ENCODE peak calls at places on chromosomes 1 and 21, in eight cellular contexts. H is T1000; P is activated T-helper 1 cell treated with anti-CD3 and anti-CD28 coated beads, Interleukin-12 subunit alpha, Interleukin-12 subunit beta, Interleukin-2, Interleukin-4 antibody, amounts not matched to agents 30 ng/mL and 10 ng/mL and 1 ng/mL, durations not matched to agents 14 hours and 24 hours and 36 hours; C is T follicular helper cell; R is AG04450; N is activated CD4-positive, alpha-beta T cell treated with anti-CD3 and anti-CD28 coated beads, Interleukin-2, amount 10 ng/mL, durations not matched to agents 7 days and 5 days; U is OCI-M1; Z is kidney glomerular epithelial cell. L is an unnamed sample.
A peak's percentile ranks its signal among the peaks of the same experiment; 100 is the strongest.

GRCh38 chr1:30731109-30731805 is 7.9 kb upstream of the MATN1 start:
- DNase-seq in H (no peak), P (no peak), C (no peak), R (no peak), N (no peak), U (no peak), Z (no peak), L (no peak)

GRCh38 chr1:234912541-234913312 is 215.9 kb downstream of the TOMM20 start:
- DNase-seq in H (no peak), P (no peak), C (no peak), R (no peak), N (no peak), U (no peak), Z (peak; percentile 48), L (no peak)

GRCh38 chr1:41450747-41451285 is 33.7 kb downstream of the EDN2 start:
- DNase-seq in H (no peak), P (no peak), C (no peak), R (no peak), N (no peak), U (no peak), Z (no peak), L (no peak)

GRCh38 chr1:221268295-221268694 is 389.1 kb downstream of the HLX start:
- DNase-seq in H (no peak), P (no peak), C (no peak), R (peak; percentile 70), N (no peak), U (no peak), Z (no peak), L (no peak)

GRCh38 chr1:29121951-29122661 is 1.6 kb downstream of the TMEM200B start:
- DNase-seq in H (no peak), P (no peak), C (no peak), R (no peak), N (no peak), U (no peak), Z (no peak), L (no peak)

GRCh38 chr1:5953386-5953785 is 38.8 kb downstream of the NPHP4 start:
- DNase-seq in H (no peak), P (no peak), C (no peak), R (no peak), N (no peak), U (no peak), Z (no peak), L (no peak)

GRCh38 chr21:35252831-35253230 is 203.7 kb upstream of the RUNX1 start:
- DNase-seq in H (no peak), P (no peak), C (no peak), R (no peak), N (no peak), U (no peak), Z (no peak), L (no peak)

GRCh38 chr21:16713331-16714114 is 799.3 kb upstream of the CXADR start:
- DNase-seq in H (no peak), P (no peak), C (no peak), R (no peak), N (no peak), U (no peak), Z (no peak), L (no peak)

GRCh38 chr1:184461321-184461720 is 74.5 kb downstream of the C1orf21 start:
- DNase-seq in H (no peak), P (no peak), C (no peak), R (no peak), N (no peak), U (no peak), Z (no peak), L (no peak)

GRCh38 chr1:206590025-206590834 is 22.0 kb downstream of the EIF2D start:
- DNase-seq in H (no peak), P (peak; percentile 70), C (no peak), R (no peak), N (peak; percentile 71), U (peak; percentile 93), Z (peak; percentile 12), L (no peak)

GRCh38 chr1:232335261-232335660 is 294.7 kb downstream of the SIPA1L2 start:
- DNase-seq in H (no peak), P (peak; percentile 1), C (no peak), R (no peak), N (peak; percentile 53), U (no peak), Z (no peak), L (no peak)

GRCh38 chr1:70764747-70765146 is 282.9 kb downstream of the PTGER3 start:
- DNase-seq in H (no peak), P (no peak), C (no peak), R (no peak), N (no peak), U (peak; percentile 37), Z (no peak), L (no peak)

GRCh38 chr1:174969977-174970376 is 29.8 kb upstream of the CACYBP start:
- DNase-seq in H (no peak), P (no peak), C (no peak), R (no peak), N (no peak), U (no peak), Z (no peak), L (no peak)

GRCh38 chr1:200861937-200862647 is 10.7 kb upstream of the GPR25 start:
- DNase-seq in H (no peak), P (no peak), C (no peak), R (no peak), N (no peak), U (peak; percentile 15), Z (no peak), L (no peak)

GRCh38 chr1:46569909-46570725 is 18.7 kb upstream of the KNCN start:
- DNase-seq in H (no peak), P (no peak), C (no peak), R (peak; percentile 8), N (no peak), U (no peak), Z (no peak), L (no peak)

GRCh38 chr1:91499904-91500755 is 521 bp upstream of the CDC7 start:
- DNase-seq in H (no peak), P (no peak), C (no peak), R (no peak), N (no peak), U (peak; percentile 85), Z (no peak), L (no peak)

GRCh38 chr21:43921602-43921978 is 56.6 kb downstream of the AGPAT3 start:
- DNase-seq in H (no peak), P (peak; percentile 9), C (peak; percentile 48), R (no peak), N (peak; percentile 59), U (no peak), Z (no peak), L (no peak)

GRCh38 chr1:231724876-231725647 is 98.5 kb downstream of the DISC1 start:
- DNase-seq in H (peak; percentile 48), P (peak; percentile 1), C (no peak), R (no peak), N (peak; percentile 21), U (peak; percentile 72), Z (peak; percentile 27), L (peak; percentile 9)

GRCh38 chr1:42940851-42941639 is 17.6 kb downstream of the SLC2A1 start:
- DNase-seq in H (peak; percentile 79), P (no peak), C (no peak), R (peak; percentile 85), N (no peak), U (no peak), Z (peak; percentile 85), L (peak; percentile 94)

GRCh38 chr1:56284933-56285332 is 294.4 kb downstream of the PLPP3 start:
- DNase-seq in H (no peak), P (no peak), C (no peak), R (peak; percentile 32), N (no peak), U (no peak), Z (peak; percentile 86), L (peak; percentile 91)

GRCh38 chr21:36134820-36135390 is at the start of gene CBR3:
- DNase-seq in H (peak; percentile 49), P (peak; percentile 61), C (peak; percentile 37), R (no peak), N (peak; percentile 64), U (no peak), Z (no peak), L (no peak)

GRCh38 chr1:32780628-32781267 is 36.4 kb downstream of the YARS1 start:
- DNase-seq in H (no peak), P (no peak), C (no peak), R (no peak), N (no peak), U (no peak), Z (no peak), L (no peak)

GRCh38 chr1:1564278-1564677 is 10.4 kb downstream of the SSU72 start:
- DNase-seq in H (no peak), P (no peak), C (no peak), R (no peak), N (no peak), U (no peak), Z (no peak), L (no peak)

GRCh38 chr1:53328490-53329182 is 766 bp upstream of the LRP8 start:
- DNase-seq in H (no peak), P (peak; percentile 4), C (no peak), R (no peak), N (peak; percentile 34), U (no peak), Z (no peak), L (no peak)

GRCh38 chr1:100320311-100321097 is 31.8 kb upstream of the CDC14A start:
- DNase-seq in H (no peak), P (no peak), C (no peak), R (no peak), N (no peak), U (no peak), Z (no peak), L (no peak)

GRCh38 chr1:206949208-206949607 is 2.9 kb upstream of the PIGR start:
- DNase-seq in H (no peak), P (no peak), C (no peak), R (no peak), N (no peak), U (no peak), Z (no peak), L (no peak)

GRCh38 chr1:14296795-14297194 is 301.7 kb upstream of the KAZN start:
- DNase-seq in H (no peak), P (no peak), C (no peak), R (no peak), N (no peak), U (no peak), Z (peak; percentile 30), L (no peak)

GRCh38 chr1:234544094-234544579 is 65.2 kb upstream of the TARBP1 start:
- DNase-seq in H (peak; percentile 64), P (no peak), C (peak; percentile 21), R (peak; percentile 96), N (no peak), U (peak; percentile 92), Z (peak; percentile 68), L (peak; percentile 86)

GRCh38 chr21:36647279-36648093 is 51.4 kb upstream of the SIM2 start:
- DNase-seq in H (no peak), P (no peak), C (no peak), R (no peak), N (no peak), U (no peak), Z (peak; percentile 15), L (peak; percentile 43)

L was measured in epithelial cell of proximal tubule.